ENCODE peak calls at places on chromosomes 2 and 18, in eight cellular contexts. S, L, B, N, D, Y, V and X are unnamed samples.

GRCh38 chr2:98118161-98118560 is 31.2 kb downstream of the VWA3B start:
- DNase-seq in S (no peak), L (no peak), B (no peak), N (no peak), D (no peak), Y (no peak), V (no peak), X (no peak)

GRCh38 chr18:22701326-22701725 is 231.8 kb upstream of the RBBP8 start:
- DNase-seq in S (no peak), L (no peak), B (no peak), N (no peak), D (no peak), Y (no peak), V (no peak), X (no peak)

GRCh38 chr18:79405019-79405780 is 9.5 kb downstream of the NFATC1 start:
- DNase-seq in S (no peak), L (no peak), B (no peak), N (no peak), D (no peak), Y (no peak), V (no peak), X (no peak)

GRCh38 chr18:26386421-26386820 is 160.2 kb downstream of the TAF4B start:
- DNase-seq in S (no peak), L (no peak), B (no peak), N (no peak), D (peak), Y (no peak), V (no peak), X (no peak)

GRCh38 chr2:112790305-112790704 is 6.0 kb upstream of the IL1A start:
- DNase-seq in S (no peak), L (no peak), B (no peak), N (no peak), D (no peak), Y (no peak), V (no peak), X (no peak)

GRCh38 chr2:191245046-191245868 is at the start of gene MYO1B:
- DNase-seq in S (peak), L (peak), B (peak), N (peak), D (peak), Y (no peak), V (peak), X (peak)

GRCh38 chr2:241994086-241994485 is 124.6 kb downstream of the RTP5 start:
- DNase-seq in S (no peak), L (no peak), B (no peak), N (no peak), D (no peak), Y (no peak), V (no peak), X (no peak)

GRCh38 chr2:167342769-167343168 is 454.5 kb downstream of the XIRP2 start:
- DNase-seq in S (no peak), L (no peak), B (no peak), N (no peak), D (peak), Y (no peak), V (no peak), X (peak)

GRCh38 chr2:200455958-200456421 is 53.9 kb downstream of the KCTD18 start:
- DNase-seq in S (no peak), L (no peak), B (no peak), N (no peak), D (no peak), Y (no peak), V (no peak), X (no peak)

GRCh38 chr18:24023185-24023814 is 8.7 kb downstream of the TTC39C start:
- DNase-seq in S (no peak), L (no peak), B (peak), N (no peak), D (peak), Y (peak), V (no peak), X (peak)

GRCh38 chr2:223786943-223787342 is 50.4 kb downstream of the AP1S3 start:
- DNase-seq in S (no peak), L (no peak), B (no peak), N (no peak), D (no peak), Y (no peak), V (no peak), X (no peak)

GRCh38 chr2:48248251-48248933 is 281.6 kb upstream of the STON1 start:
- DNase-seq in S (no peak), L (no peak), B (no peak), N (no peak), D (no peak), Y (peak), V (no peak), X (no peak)

GRCh38 chr18:67183398-67183797 is 333.1 kb downstream of the DSEL start:
- DNase-seq in S (no peak), L (no peak), B (no peak), N (no peak), D (no peak), Y (no peak), V (no peak), X (no peak)

GRCh38 chr2:129922571-129923264 is 56.7 kb upstream of the RAB6C start:
- DNase-seq in S (no peak), L (no peak), B (no peak), N (no peak), D (no peak), Y (no peak), V (no peak), X (no peak)

GRCh38 chr2:121211251-121211650 is 73.8 kb downstream of the TFCP2L1 start:
- DNase-seq in S (no peak), L (no peak), B (no peak), N (no peak), D (peak), Y (no peak), V (no peak), X (no peak)